ENCODE peak calls at places on chromosomes 7 and 10, in eight cellular contexts. S is cardiac muscle cell, F is retinal pigment epithelial cell, G is neural progenitor cell, K is fibroblast of mammary gland, O is WTC11, U is lower leg skin, R is heart left ventricle. N is an unnamed sample.

GRCh38 chr7:13016633-13017324 is 329.3 kb downstream of the ARL4A start:
- DNase-seq in G (peak; percentile 26), O (no peak), S (no peak), F (no peak), R (no peak), U (no peak), K (peak; percentile 67), N (no peak)

GRCh38 chr7:78616539-78616938 is 818.0 kb downstream of the PHTF2 start:
- DNase-seq in F (no peak), R (no peak), U (no peak), O (no peak), S (no peak), G (no peak), K (no peak), N (no peak)

GRCh38 chr10:3666525-3667302 is 118.3 kb downstream of the KLF6 start:
- DNase-seq in F (no peak), G (no peak), O (no peak), S (no peak), R (peak; percentile 54), U (no peak), K (no peak), N (no peak)

GRCh38 chr10:58017719-58018367 is 249.9 kb downstream of the IPMK start:
- DNase-seq in F (no peak), G (no peak), U (no peak), R (no peak), S (no peak), O (no peak), K (peak; percentile 98), N (peak; percentile 86)

GRCh38 chr10:70543911-70544310 is 58.6 kb downstream of the PRF1 start:
- DNase-seq in O (no peak), U (no peak), S (no peak), R (no peak), F (no peak), G (no peak), K (no peak), N (no peak)

GRCh38 chr7:132485600-132486594 is 90.4 kb downstream of the PLXNA4 start:
- DNase-seq in R (peak; percentile 60), S (peak; percentile 26), K (no peak), G (no peak), O (no peak), U (no peak), F (no peak), N (no peak)

GRCh38 chr7:17870406-17870805 is 69.9 kb downstream of the SNX13 start:
- DNase-seq in O (no peak), R (no peak), G (no peak), K (no peak), F (no peak), S (no peak), U (no peak), N (no peak)

GRCh38 chr7:499853-500485 is 19.7 kb downstream of the PDGFA start:
- DNase-seq in G (no peak), O (no peak), S (no peak), R (peak; percentile 17), K (no peak), U (no peak), F (no peak), N (no peak)

GRCh38 chr10:103548581-103549348 is 55.3 kb downstream of the NEURL1 start:
- DNase-seq in U (peak; percentile 29), S (no peak), R (no peak), G (no peak), O (peak; percentile 5), F (no peak), K (no peak), N (no peak)

GRCh38 chr10:106722524-106722923 is 442.0 kb downstream of the SORCS1 start:
- DNase-seq in U (no peak), G (no peak), F (no peak), R (no peak), S (no peak), K (no peak), O (no peak), N (no peak)

GRCh38 chr7:26555971-26556830 is 264.5 kb downstream of the SNX10 start:
- DNase-seq in K (no peak), G (no peak), R (peak; percentile 34), O (no peak), S (peak; percentile 23), U (no peak), F (peak; percentile 8), N (no peak)

GRCh38 chr10:25768167-25768566 is 165.9 kb upstream of the MYO3A start:
- DNase-seq in R (no peak), O (no peak), U (no peak), S (no peak), F (no peak), K (no peak), G (no peak), N (no peak)

GRCh38 chr7:100516135-100516812 is 22.7 kb upstream of the AGFG2 start:
- DNase-seq in O (no peak), F (no peak), G (peak; percentile 12), U (peak; percentile 92), K (peak; percentile 96), R (peak; percentile 46), S (no peak), N (peak; percentile 66)

GRCh38 chr7:32275216-32275979 is 205.2 kb upstream of the PDE1C start:
- DNase-seq in G (no peak), S (no peak), O (no peak), K (no peak), U (no peak), F (no peak), R (no peak), N (no peak)

GRCh38 chr10:33556581-33556980 is 222.1 kb upstream of the NRP1 start:
- DNase-seq in R (no peak), S (peak; percentile 29), K (no peak), G (peak; percentile 39), U (no peak), O (no peak), F (no peak), N (no peak)

GRCh38 chr10:33557313-33557712 is 222.8 kb upstream of the NRP1 start:
- DNase-seq in K (no peak), G (no peak), F (no peak), R (no peak), O (no peak), U (no peak), S (no peak), N (no peak)

GRCh38 chr10:33553951-33554571 is 219.6 kb upstream of the NRP1 start:
- DNase-seq in S (peak; percentile 22), O (no peak), U (no peak), R (no peak), G (no peak), F (no peak), K (no peak), N (no peak)

GRCh38 chr10:33556103-33556502 is 221.6 kb upstream of the NRP1 start:
- DNase-seq in F (no peak), U (no peak), O (no peak), G (no peak), R (no peak), K (no peak), S (no peak), N (no peak)

DNA sequence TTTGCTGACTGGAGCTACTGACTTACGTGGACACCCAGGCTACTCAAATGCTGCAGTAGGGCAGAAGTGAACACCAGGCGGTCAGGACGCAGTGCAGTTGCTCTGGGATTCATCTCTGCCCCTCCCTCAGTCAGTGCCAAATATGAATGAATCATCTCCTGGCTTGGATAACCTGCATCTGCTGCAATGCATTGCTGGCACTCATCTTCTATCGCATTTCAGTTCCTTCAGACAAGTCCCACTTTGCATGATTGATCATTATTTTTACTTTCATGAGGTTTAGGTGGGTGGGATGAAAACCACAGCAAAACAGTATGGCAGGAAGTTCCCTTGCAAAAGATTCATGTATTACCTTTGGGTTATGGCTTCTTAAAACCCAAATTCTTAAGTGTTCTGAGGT is 224.6 kb upstream of the NRP1 start:
- DNase-seq in G (no peak), S (no peak), F (no peak), U (no peak), K (peak; percentile 96), R (no peak), O (no peak), N (peak; percentile 33)
- TF ChIP-seq CTCF in G (no peak), S (peak; percentile 12), F (no peak), U (no peak), K (peak; percentile 33), R (no peak), O (no peak), N (no peak)

GRCh38 chr7:30306977-30307376 is 22.6 kb downstream of the ZNRF2 start:
- DNase-seq in O (no peak), G (no peak), F (no peak), K (no peak), U (no peak), R (no peak), S (no peak), N (no peak)
- TF ChIP-seq CTCF in O (no peak), G (no peak), F (no peak), K (no peak), U (no peak), R (no peak), S (no peak), N (no peak)

DNA sequence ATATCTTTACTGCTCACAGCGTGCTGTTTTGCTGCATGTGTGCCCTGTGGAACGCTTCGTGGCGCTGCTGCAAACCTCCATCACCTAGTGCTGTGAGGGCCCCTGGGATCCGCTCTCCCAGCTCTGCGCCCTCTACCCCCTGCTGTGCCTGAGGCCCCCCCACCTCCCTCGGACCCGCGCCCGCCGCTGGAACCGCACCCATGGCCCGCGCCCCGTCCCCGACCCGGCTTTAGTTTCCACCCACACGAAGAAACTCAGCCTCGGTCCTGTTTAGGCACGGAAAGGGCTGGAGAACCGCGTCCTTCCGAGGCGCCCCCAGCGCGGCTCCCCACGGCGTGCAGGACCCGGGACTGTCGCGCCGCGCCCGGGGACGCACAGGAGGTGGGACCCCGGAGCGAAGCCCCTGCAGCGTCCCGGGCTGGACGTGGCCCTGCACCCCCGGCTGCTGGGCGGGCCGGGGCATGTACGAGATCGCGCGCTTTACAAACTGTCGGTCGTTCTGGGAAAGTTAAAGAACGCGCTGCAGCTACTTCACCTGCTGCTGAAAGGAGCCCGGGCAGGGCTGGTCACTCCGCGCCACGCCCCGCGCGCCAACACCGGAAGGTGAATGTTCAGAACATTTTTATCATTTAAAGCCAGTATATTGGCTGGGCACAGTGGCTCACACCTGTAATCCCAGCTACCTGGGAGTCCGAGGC is 54.3 kb downstream of the BMS1 start:
- DNase-seq in R (no peak), G (no peak), O (peak; percentile 25), S (peak; percentile 36), K (peak; percentile 12), U (no peak), F (no peak), N (peak; percentile 13)
- TF ChIP-seq CTCF in R (no peak), G (no peak), O (no peak), S (peak; percentile 16), K (peak; percentile 4), U (no peak), F (peak; percentile 35), N (no peak)

DNA sequence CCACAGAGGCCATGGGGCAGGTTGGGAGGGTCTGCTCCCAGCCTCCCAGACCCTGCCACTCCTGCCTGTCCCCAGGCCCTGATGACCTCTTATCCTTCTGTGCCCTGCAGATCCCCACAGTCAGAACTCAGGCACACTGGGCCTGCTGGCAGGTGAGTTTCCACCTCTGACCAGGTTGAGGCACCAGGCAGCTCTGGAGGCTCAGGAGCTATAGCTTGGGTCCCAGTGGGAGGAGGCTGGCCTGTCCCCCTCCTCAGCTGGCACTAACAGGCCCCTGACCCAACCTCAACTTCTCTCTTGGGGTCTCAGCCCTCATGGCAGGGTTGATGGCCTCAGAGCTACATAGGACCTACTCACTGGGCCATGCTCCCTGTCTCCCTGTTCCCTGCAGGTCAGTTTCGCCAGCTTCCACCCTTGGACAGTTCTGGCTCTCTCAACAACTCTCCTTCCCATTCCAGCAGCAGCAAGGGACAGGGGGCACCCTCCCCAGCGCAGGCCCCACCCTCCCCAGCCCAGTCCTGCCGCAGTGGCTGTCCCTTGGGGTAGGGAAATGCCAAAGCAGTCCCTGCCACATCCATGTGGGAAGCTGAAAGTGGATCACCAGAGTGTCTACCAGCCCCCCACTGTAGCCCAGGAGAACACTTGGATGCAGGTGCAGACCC is 2.7 kb upstream of the AEBP1 start:
- DNase-seq in G (no peak), K (no peak), F (no peak), R (no peak), U (no peak), S (no peak), O (no peak), N (no peak)
- TF ChIP-seq CTCF in G (no peak), K (no peak), F (no peak), R (no peak), U (no peak), S (no peak), O (no peak), N (no peak)